ENCODE peak calls at places on chromosome 3, in four cellular contexts. U is cardiac muscle cell, C is endothelial cell, H is hepatocyte. Y is an unnamed sample.
A peak's percentile ranks its signal among the peaks of the same experiment; 100 is the strongest.

GRCh38 chr3:105281989-105282388 is 84.7 kb upstream of the ALCAM start:
- DNase-seq in U (no peak), C (no peak), H (no peak), Y (no peak)

GRCh38 chr3:112136959-112137693 is 4.1 kb upstream of the GCSAM start:
- DNase-seq in U (peak; percentile 64), C (peak; percentile 51), H (peak; percentile 61), Y (no peak)

GRCh38 chr3:149541091-149541491 is 66.6 kb downstream of the TM4SF4 start:
- DNase-seq in U (peak; percentile 29), C (no peak), H (no peak), Y (no peak)

GRCh38 chr3:77967621-77968020 is 927.7 kb downstream of the ROBO2 start:
- DNase-seq in U (no peak), C (no peak), H (no peak), Y (no peak)

GRCh38 chr3:139122612-139123011 is 77.9 kb upstream of the PRR23C start:
- DNase-seq in U (no peak), C (no peak), H (no peak), Y (no peak)

GRCh38 chr3:177362646-177363045 is 165.4 kb upstream of the TBL1XR1 start:
- DNase-seq in U (no peak), C (no peak), H (no peak), Y (no peak)

GRCh38 chr3:127386490-127386889 is 98.6 kb upstream of the PRR20G start:
- DNase-seq in U (no peak), C (no peak), H (no peak), Y (no peak)

GRCh38 chr3:122962149-122962548 is 65.4 kb downstream of the SEMA5B start:
- DNase-seq in U (no peak), C (no peak), H (no peak), Y (no peak)

GRCh38 chr3:16841906-16842709 is 42.6 kb upstream of the PLCL2 start:
- DNase-seq in U (no peak), C (no peak), H (no peak), Y (peak; percentile 33)

GRCh38 chr3:143697975-143698374 is 150.3 kb downstream of the SLC9A9 start:
- DNase-seq in U (no peak), C (no peak), H (no peak), Y (no peak)

GRCh38 chr3:151580592-151580991 is 119.7 kb upstream of the IGSF10 start:
- DNase-seq in U (peak; percentile 89), C (no peak), H (peak; percentile 24), Y (no peak)

GRCh38 chr3:187987919-187988318 is 166.0 kb upstream of the LPP start:
- DNase-seq in U (no peak), C (no peak), H (no peak), Y (no peak)

GRCh38 chr3:114928989-114929620 is 218.0 kb downstream of the ZBTB20 start:
- DNase-seq in U (peak; percentile 2), C (no peak), H (no peak), Y (no peak)

GRCh38 chr3:4824948-4825325 is 154.3 kb upstream of the BHLHE40 start:
- DNase-seq in U (peak; percentile 17), C (no peak), H (peak; percentile 40), Y (no peak)

GRCh38 chr3:134106580-134106979 is 76.9 kb upstream of the SLCO2A1 start:
- DNase-seq in U (no peak), C (no peak), H (no peak), Y (no peak)

GRCh38 chr3:132253262-132253878 is 63.8 kb upstream of the ACP3 start:
- DNase-seq in U (peak; percentile 84), C (peak; percentile 19), H (peak; percentile 79), Y (no peak)

GRCh38 chr3:4394048-4394447 is 73.0 kb downstream of the SUMF1 start:
- DNase-seq in U (peak; percentile 65), C (no peak), H (no peak), Y (no peak)

GRCh38 chr3:111194048-111194447 is 122.4 kb downstream of the NECTIN3 start:
- DNase-seq in U (no peak), C (no peak), H (no peak), Y (no peak)

GRCh38 chr3:156176048-156176447 is 55.7 kb downstream of the KCNAB1 start:
- DNase-seq in U (no peak), C (no peak), H (no peak), Y (no peak)

GRCh38 chr3:114376516-114376915 is 82.7 kb downstream of the TIGIT start:
- DNase-seq in U (no peak), C (no peak), H (no peak), Y (no peak)

GRCh38 chr3:140100479-140100878 is 165.5 kb downstream of the CLSTN2 start:
- DNase-seq in U (no peak), C (no peak), H (no peak), Y (no peak)

GRCh38 chr3:64321747-64322146 is 96.5 kb upstream of the PRICKLE2 start:
- DNase-seq in U (peak; percentile 68), C (no peak), H (peak; percentile 60), Y (no peak)

GRCh38 chr3:178439504-178439903 is 96.7 kb upstream of the KCNMB2 start:
- DNase-seq in U (peak; percentile 62), C (no peak), H (peak; percentile 55), Y (no peak)

GRCh38 chr3:98361289-98361688 is 7.6 kb downstream of the OR5K4 start:
- DNase-seq in U (no peak), C (no peak), H (no peak), Y (no peak)

GRCh38 chr3:177396707-177397106 is 199.4 kb upstream of the TBL1XR1 start:
- DNase-seq in U (no peak), C (no peak), H (no peak), Y (no peak)

GRCh38 chr3:4426261-4426781 is 40.7 kb downstream of the SUMF1 start:
- DNase-seq in U (peak; percentile 38), C (no peak), H (no peak), Y (no peak)

GRCh38 chr3:52046186-52046913 is 10.0 kb downstream of the DUSP7 start:
- DNase-seq in U (peak; percentile 90), C (peak; percentile 22), H (peak; percentile 53), Y (no peak)

GRCh38 chr3:10495003-10495402 is 10.4 kb downstream of the ATP2B2 start:
- DNase-seq in U (peak; percentile 35), C (no peak), H (peak; percentile 72), Y (no peak)

GRCh38 chr3:134315286-134316106 is 58.8 kb downstream of the AMOTL2 start:
- DNase-seq in U (peak; percentile 90), C (peak; percentile 66), H (no peak), Y (no peak)

GRCh38 chr3:4987374-4988296 is 8.4 kb downstream of the BHLHE40 start:
- DNase-seq in U (no peak), C (no peak), H (no peak), Y (no peak)

GRCh38 chr3:196563721-196564225 is 4.6 kb downstream of the WDR53 start:
- DNase-seq in U (peak; percentile 35), C (no peak), H (no peak), Y (no peak)

GRCh38 chr3:149534671-149535394 is 60.3 kb downstream of the TM4SF4 start:
- DNase-seq in U (peak; percentile 59), C (no peak), H (no peak), Y (peak; percentile 28)

GRCh38 chr3:42518800-42519567 is 16.5 kb downstream of the VIPR1 start:
- DNase-seq in U (no peak), C (peak; percentile 53), H (no peak), Y (no peak)

DNA sequence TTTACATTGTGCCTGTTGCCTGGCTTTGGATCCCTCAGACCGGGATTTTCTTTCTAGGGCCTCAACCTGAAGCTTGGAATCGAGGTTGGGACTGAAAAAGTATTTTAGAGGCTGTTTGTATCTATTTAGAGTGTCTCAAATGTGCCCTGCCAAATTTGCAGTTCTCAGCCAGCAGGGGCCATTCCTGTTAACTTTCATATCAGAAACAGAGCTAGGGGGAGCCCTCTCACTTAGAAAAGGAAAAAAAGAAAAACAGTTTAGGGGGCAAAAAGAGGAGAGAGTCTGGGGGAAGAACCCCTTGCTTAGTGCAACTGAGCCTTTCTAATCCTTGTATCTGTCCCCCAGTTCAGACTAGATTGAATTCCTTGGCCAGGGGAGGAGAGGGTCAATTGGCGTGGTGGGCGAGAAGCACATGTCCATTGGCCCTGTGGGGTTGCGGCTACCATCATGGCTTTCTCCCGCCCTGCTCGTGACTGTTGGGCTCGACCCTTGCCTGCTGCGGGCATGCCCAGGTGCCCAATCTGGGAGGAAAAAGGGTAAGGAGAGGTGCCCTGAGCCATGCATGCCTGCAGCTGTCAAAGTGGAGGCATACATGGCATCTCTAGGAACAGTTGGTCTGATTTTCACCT is 101.6 kb downstream of the CFAP44 start:
- DNase-seq in U (no peak), C (no peak), H (no peak), Y (no peak)
- TF ChIP-seq CTCF in U (peak; percentile 28), C (no peak), H (no peak), Y (no peak)

GRCh38 chr3:148128136-148128535 is 569.6 kb upstream of the AGTR1 start:
- DNase-seq in U (no peak), C (no peak), H (no peak), Y (no peak)
- TF ChIP-seq CTCF in U (no peak), C (no peak), H (no peak), Y (no peak)

GRCh38 chr3:43644443-43644842 is 22.6 kb upstream of the ANO10 start:
- DNase-seq in U (no peak), C (no peak), H (no peak), Y (no peak)

GRCh38 chr3:43641306-43642114 is 19.7 kb upstream of the ANO10 start:
- DNase-seq in U (no peak), C (no peak), H (no peak), Y (no peak)

GRCh38 chr3:43632986-43633385 is 11.2 kb upstream of the ANO10 start:
- DNase-seq in U (no peak), C (no peak), H (no peak), Y (no peak)

GRCh38 chr3:43637702-43638101 is 15.9 kb upstream of the ANO10 start:
- DNase-seq in U (no peak), C (no peak), H (no peak), Y (no peak)

DNA sequence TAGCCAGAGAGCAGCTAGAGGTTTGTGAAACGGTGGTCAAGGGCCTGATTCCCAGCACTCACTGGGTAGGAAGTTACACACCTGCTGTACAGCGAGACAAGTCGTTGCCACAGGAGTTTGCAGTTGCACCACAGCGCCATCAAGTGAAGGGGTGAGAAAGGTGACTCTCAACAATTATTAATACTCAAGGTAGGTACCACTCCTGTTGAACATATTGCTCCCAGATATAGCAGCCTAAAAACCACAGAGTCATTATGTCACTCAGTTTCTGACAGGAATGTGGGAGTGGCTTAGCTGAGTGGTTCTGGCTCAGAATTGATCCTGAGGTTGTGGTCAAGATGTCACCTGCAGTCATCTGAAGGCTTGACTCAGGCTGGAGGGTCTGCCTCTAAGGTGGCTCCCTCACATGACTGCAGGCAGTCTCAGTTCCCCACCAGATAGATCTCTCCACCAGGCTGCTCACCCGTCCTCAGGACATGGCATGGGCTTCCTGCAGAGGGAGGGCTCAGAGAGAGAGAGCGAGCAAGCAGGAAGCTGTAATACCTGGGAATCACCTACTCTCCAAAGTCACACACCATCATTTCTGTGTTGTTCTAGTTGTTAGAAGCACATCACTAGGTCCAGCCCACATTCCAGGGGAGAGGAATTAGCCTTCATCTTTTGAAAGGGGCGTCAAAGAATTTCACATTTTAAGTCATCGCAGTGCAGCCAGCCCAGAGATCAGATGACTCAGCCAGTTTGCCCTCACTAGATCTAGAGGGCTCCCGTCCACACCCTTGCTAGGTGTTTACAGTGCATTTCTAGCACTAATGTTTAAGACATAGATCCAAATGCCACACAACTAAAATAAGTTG is 17.0 kb upstream of the ANO10 start:
- DNase-seq in U (no peak), C (peak; percentile 7), H (peak; percentile 27), Y (no peak)
- TF ChIP-seq CTCF in U (peak; percentile 4), C (no peak), H (peak; percentile 14), Y (no peak)

DNA sequence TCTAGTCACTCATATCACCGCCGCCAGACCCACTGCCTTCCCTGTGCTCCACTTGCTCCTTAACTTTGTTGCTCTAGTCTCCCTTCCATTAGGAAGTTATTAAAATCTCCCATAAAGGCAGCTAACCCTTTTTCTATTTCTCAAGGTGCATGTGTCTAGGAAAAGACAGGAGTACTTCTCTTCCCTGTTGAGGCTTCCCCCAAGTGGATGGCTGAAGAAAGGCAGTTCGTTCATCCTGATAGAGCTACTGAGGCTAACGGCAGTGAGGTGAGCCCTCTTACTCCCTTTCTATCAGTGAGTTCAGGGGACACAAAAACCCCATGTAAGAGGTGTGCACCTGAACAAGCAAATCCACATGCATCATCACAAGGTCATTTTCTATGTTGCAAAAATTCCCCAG is 397.8 kb downstream of the IGSF11 start:
- DNase-seq in U (no peak), C (no peak), H (peak; percentile 39), Y (no peak)
- TF ChIP-seq CTCF in U (no peak), C (no peak), H (peak; percentile 41), Y (no peak)